ENCODE peak calls at places on chromosomes 11 and 22, in seven cellular contexts. B is SJCRH30; A is GM13977; W is iris pigment epithelial cell; Z is CD8-positive, alpha-beta memory T cell; S is ecto neural progenitor cell; K is kidney tubule cell. X is an unnamed sample.

GRCh38 chr11:107576497-107577086 is 11.1 kb upstream of the ALKBH8 start:
- DNase-seq in S (no peak), Z (peak), W (peak), K (peak), B (peak), A (peak), X (peak)

GRCh38 chr11:45803981-45804805 is 756 bp upstream of the SLC35C1 start:
- DNase-seq in S (peak), W (peak), A (peak), B (peak), Z (peak), K (peak), X (peak)

GRCh38 chr11:61129608-61130523 is 27.6 kb downstream of the CD5 start:
- DNase-seq in S (peak), B (peak), W (peak), A (peak), Z (peak), K (peak), X (peak)

GRCh38 chr22:42967933-42968332 is 47.0 kb downstream of the PACSIN2 start:
- DNase-seq in B (peak), K (no peak), W (no peak), A (no peak), Z (no peak), S (no peak), X (no peak)

GRCh38 chr22:26321469-26321913 is 107.6 kb upstream of the ASPHD2 start:
- DNase-seq in S (no peak), Z (no peak), W (peak), K (peak), B (no peak), A (no peak), X (no peak)

GRCh38 chr11:8017894-8018741 is 31.0 kb downstream of the EIF3F start:
- DNase-seq in A (no peak), B (no peak), S (peak), Z (no peak), W (no peak), K (no peak), X (no peak)

GRCh38 chr11:94128171-94128745 is 383 bp upstream of the PANX1 start:
- DNase-seq in A (peak), S (no peak), W (no peak), K (no peak), Z (peak), B (peak), X (no peak)

GRCh38 chr22:29155966-29156365 is 49.7 kb upstream of the EMID1 start:
- DNase-seq in K (no peak), Z (no peak), W (no peak), B (no peak), A (no peak), S (peak), X (no peak)

GRCh38 chr11:7451520-7451919 is 33.8 kb upstream of the OLFML1 start:
- DNase-seq in S (no peak), B (no peak), A (no peak), Z (no peak), K (no peak), W (no peak), X (no peak)

GRCh38 chr11:6747097-6747662 is 24.6 kb downstream of the OR2AG2 start:
- DNase-seq in W (no peak), S (no peak), K (no peak), B (no peak), A (peak), Z (no peak), X (no peak)

GRCh38 chr11:18775492-18776292 is 15.9 kb downstream of the PTPN5 start:
- DNase-seq in S (peak), B (peak), A (peak), K (peak), Z (peak), W (peak), X (peak)

GRCh38 chr22:35150163-35151107 is 84.5 kb downstream of the ISX start:
- DNase-seq in W (peak), B (peak), A (peak), S (peak), K (peak), Z (peak), X (peak)

GRCh38 chr11:2750601-2751522 is 51.1 kb upstream of the KCNQ1OT1 start:
- DNase-seq in S (no peak), K (no peak), W (peak), B (peak), Z (no peak), A (no peak), X (no peak)